ENCODE peak calls at places on chromosomes 13 and 19, in four cellular contexts. Z, X, B and H are unnamed samples.

GRCh38 chr19:458091-459042 is 2.5 kb downstream of the SHC2 start:
- DNase-seq in B (no peak), Z (no peak), X (no peak), H (no peak)

GRCh38 chr19:47312366-47313006 is 2.8 kb downstream of the C5AR1 start:
- DNase-seq in B (no peak), X (no peak), Z (no peak), H (no peak)

GRCh38 chr13:72390909-72391308 is 336.5 kb downstream of the MZT1 start:
- DNase-seq in B (no peak), Z (no peak), X (no peak), H (no peak)

GRCh38 chr19:39405930-39406655 is 554 bp upstream of the ZFP36 start:
- DNase-seq in B (no peak), X (peak; percentile 82), Z (no peak), H (no peak)

GRCh38 chr13:27135023-27135422 is 36.6 kb downstream of the USP12 start:
- DNase-seq in Z (no peak), X (no peak), B (no peak), H (no peak)

GRCh38 chr19:42325896-42326771 is 699 bp downstream of the MEGF8 start:
- DNase-seq in Z (no peak), X (no peak), B (no peak), H (peak; percentile 59)

GRCh38 chr13:51832471-51833152 is 12.4 kb downstream of the TMEM272 start:
- DNase-seq in Z (peak; percentile 8), X (peak; percentile 17), B (no peak), H (peak; percentile 40)

GRCh38 chr13:75417006-75417384 is 65.0 kb downstream of the TBC1D4 start:
- DNase-seq in Z (no peak), X (no peak), B (no peak), H (no peak)

GRCh38 chr13:20387441-20387971 is 138.2 kb downstream of the CRYL1 start:
- DNase-seq in Z (peak; percentile 34), B (no peak), X (no peak), H (no peak)

GRCh38 chr13:93244918-93245280 is 18.3 kb downstream of the GPC6 start:
- DNase-seq in B (no peak), X (peak; percentile 63), Z (peak; percentile 38), H (no peak)

GRCh38 chr19:15317392-15318011 is 14.8 kb downstream of the BRD4 start:
- DNase-seq in Z (peak; percentile 80), B (no peak), X (no peak), H (no peak)

GRCh38 chr13:49731766-49732165 is 40.5 kb upstream of the EBPL start:
- DNase-seq in B (no peak), X (peak; percentile 82), Z (peak; percentile 91), H (no peak)

GRCh38 chr19:29271341-29271740 is 58.4 kb upstream of the UQCRFS1 start:
- DNase-seq in B (no peak), Z (no peak), X (no peak), H (no peak)

GRCh38 chr13:110677731-110678545 is 28.0 kb downstream of the CARS2 start:
- DNase-seq in X (no peak), B (no peak), Z (peak; percentile 37), H (no peak)

GRCh38 chr19:45195764-45196163 is 17.2 kb downstream of the BLOC1S3 start:
- DNase-seq in B (no peak), X (peak; percentile 65), Z (peak; percentile 60), H (no peak)

GRCh38 chr13:29165216-29165615 is 345.1 kb downstream of the MTUS2 start:
- DNase-seq in Z (no peak), X (no peak), B (no peak), H (no peak)

GRCh38 chr19:51688665-51689571 is 4.2 kb upstream of the SPACA6 start:
- DNase-seq in B (peak; percentile 79), X (peak; percentile 98), Z (peak; percentile 95), H (peak; percentile 97)

GRCh38 chr19:48624067-48624594 is 4.8 kb downstream of the SPHK2 start:
- DNase-seq in Z (peak; percentile 97), B (peak; percentile 97), X (peak; percentile 98), H (peak; percentile 99)

GRCh38 chr13:49998714-49999624 is 2.1 kb downstream of the TRIM13 start:
- DNase-seq in B (no peak), Z (no peak), X (no peak), H (peak; percentile 45)

GRCh38 chr13:52447354-52447753 is 3.1 kb downstream of the VPS36 start:
- DNase-seq in B (no peak), X (no peak), Z (peak; percentile 7), H (no peak)

GRCh38 chr13:97849305-97849704 is 104.2 kb upstream of the IPO5 start:
- DNase-seq in Z (peak; percentile 52), X (peak; percentile 38), B (peak; percentile 4), H (peak; percentile 74)

GRCh38 chr19:41325640-41325946 is 15.6 kb downstream of the CCDC97 start:
- DNase-seq in X (no peak), B (no peak), Z (no peak), H (no peak)

GRCh38 chr13:74667656-74668055 is 533.5 kb upstream of the KLF12 start:
- DNase-seq in X (no peak), Z (no peak), B (no peak), H (no peak)

GRCh38 chr19:4754248-4754647 is 30.6 kb upstream of the DPP9 start:
- DNase-seq in B (no peak), Z (peak; percentile 13), X (peak; percentile 32), H (peak; percentile 71)

GRCh38 chr13:98004107-98004506 is 50.6 kb downstream of the IPO5 start:
- DNase-seq in B (no peak), Z (peak; percentile 94), X (peak; percentile 91), H (no peak)

GRCh38 chr13:33229446-33230177 is 55.9 kb downstream of the STARD13 start:
- DNase-seq in B (no peak), Z (no peak), X (peak; percentile 65), H (no peak)

GRCh38 chr13:74316531-74316930 is 182.3 kb upstream of the KLF12 start:
- DNase-seq in B (no peak), X (peak; percentile 11), Z (peak; percentile 1), H (no peak)

GRCh38 chr19:36113895-36114762 is 546 bp downstream of the POLR2I start:
- DNase-seq in Z (peak; percentile 30), B (no peak), X (peak; percentile 71), H (peak; percentile 64)

DNA sequence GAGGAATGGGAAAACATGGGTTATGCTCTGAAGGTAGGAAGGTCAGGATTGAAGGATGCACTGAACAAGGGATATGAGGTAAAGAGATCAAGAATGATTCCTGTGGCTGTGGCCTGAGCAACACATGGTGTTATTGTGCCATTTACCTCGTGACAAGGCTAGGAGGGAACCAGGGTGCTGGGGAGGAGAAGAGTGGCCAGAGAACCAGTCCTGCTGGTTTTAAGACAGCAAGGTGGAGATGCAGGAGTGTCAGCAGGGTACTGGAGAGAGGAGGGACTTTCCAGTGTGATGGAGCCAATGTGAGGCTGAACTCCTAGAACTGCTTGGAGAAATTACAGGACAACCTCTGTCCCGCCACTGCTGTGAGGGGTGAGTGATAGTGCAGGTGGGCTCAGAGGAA is 282.4 kb downstream of the MYO16 start:
- DNase-seq in B (no peak), Z (no peak), X (no peak), H (no peak)
- H3K23ac ChIP-seq in B (no peak overlapping the region), Z (no peak overlapping the region), X (no peak overlapping the region), H (no peak overlapping the region)

DNA sequence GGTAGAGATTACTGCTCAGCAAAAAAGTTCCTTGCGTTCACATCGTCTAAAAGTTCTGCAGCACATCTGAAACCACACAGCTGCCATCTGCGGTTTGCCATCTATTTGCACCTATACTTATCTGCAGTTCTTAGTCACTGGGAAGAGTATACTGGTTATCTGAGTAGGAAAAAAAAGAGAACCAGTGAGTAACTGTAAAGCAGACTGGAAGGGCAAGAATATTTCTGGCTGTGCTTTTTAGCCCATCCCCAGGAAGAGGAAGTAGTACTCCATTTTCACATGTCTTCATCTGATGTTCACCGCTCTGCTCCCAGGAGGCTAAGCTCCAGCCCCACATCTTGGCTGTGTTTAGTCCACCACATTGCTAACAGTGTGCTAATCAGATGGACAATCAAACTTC is 35.6 kb downstream of the EFNB2 start:
- DNase-seq in B (no peak), X (no peak), Z (peak; percentile 47), H (no peak)
- H3K23ac ChIP-seq in B (no peak overlapping the region), X (no peak overlapping the region), Z (peak overlapping the region; percentile 17), H (no peak overlapping the region)

DNA sequence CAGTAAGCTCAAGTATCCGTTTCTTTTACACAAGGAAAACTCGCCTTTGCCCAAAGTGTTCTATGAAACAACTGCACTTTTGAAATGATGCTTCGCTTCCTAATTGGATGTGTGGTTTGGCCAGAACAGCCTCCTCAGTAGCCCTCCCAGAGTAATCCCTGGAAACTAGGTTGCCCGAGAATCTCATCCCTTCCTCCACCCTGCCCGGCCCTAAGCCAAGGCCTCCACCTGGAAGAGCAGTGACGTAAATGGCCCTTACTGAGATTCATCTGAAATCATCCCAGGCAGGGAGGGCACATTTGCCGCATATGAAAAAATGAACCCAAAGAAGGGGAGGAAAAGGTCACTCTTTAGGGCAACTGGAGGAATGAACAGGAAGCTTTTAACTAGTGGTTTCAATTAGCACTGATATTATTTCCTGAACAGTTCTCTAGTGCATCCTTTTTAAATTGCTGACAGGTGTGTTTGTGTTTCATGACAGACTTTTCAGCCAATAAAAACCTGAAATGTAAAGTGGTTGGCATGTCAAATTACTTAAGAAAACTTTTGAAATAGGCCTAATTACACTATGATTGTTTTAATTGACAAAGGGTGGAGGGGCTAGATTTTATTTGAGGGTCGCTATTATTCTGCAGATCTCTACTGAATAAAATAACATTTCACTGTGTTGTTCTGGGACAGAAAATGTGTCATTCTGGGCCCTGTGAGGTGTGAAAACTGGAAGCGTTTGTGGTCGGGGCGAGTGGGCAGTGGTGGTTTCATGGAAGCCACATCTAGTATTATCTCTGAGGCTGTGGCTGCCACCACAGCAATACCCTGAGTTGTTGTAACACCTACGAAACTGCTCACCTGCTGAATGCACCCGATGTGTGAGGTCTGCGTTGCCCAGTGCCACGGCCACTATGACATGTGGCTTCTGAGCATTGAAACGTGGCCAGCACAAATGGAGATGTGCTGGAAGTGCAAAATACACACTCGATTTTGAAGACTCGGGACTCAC is 112.1 kb downstream of the ZIC5 start:
- DNase-seq in B (no peak), Z (no peak), X (no peak), H (no peak)
- H3K23ac ChIP-seq in B (no peak overlapping the region), Z (no peak overlapping the region), X (no peak overlapping the region), H (peak overlapping the region; percentile 70)

GRCh38 chr19:31491246-31491645 is 142.0 kb upstream of the TSHZ3 start:
- DNase-seq in X (no peak), Z (no peak), B (no peak), H (no peak)
- H3K23ac ChIP-seq in X (no peak overlapping the region), Z (no peak overlapping the region), B (no peak overlapping the region), H (no peak overlapping the region)

GRCh38 chr13:78152415-78152814 is 233.8 kb upstream of the EDNRB start:
- DNase-seq in Z (no peak), X (no peak), B (no peak), H (no peak)

DNA sequence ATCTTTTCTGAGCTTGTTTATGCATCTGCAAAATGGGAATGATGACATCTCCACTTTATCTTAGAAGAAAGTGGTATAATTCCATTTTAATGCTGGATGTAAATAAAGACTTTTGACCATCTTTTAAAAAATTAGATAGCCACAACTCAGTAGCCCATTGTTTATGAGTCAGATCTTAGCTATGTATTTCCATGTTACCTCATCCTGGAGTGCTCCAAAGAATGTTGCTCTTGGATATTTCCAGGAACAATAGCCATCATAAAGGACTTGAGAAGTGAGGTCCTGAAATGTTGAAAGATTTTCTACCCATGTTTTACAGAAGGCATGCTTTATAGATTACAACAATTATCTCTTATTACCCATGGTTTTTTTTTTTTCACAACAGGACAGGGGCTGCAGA is 229.3 kb upstream of the EDNRB start:
- DNase-seq in Z (peak; percentile 84), X (peak; percentile 25), B (no peak), H (peak; percentile 88)
- H3K23ac ChIP-seq in Z (no peak overlapping the region), X (no peak overlapping the region), B (no peak overlapping the region), H (no peak overlapping the region)

GRCh38 chr19:55062735-55063491 is at the start of gene RDH13:
- DNase-seq in B (peak; percentile 92), Z (peak; percentile 96), X (peak; percentile 95), H (peak; percentile 97)
- H3K23ac ChIP-seq in B (peak within 1 kb of the TSS; percentile 99), Z (no peak within 1 kb of the TSS), X (no peak within 1 kb of the TSS), H (no peak within 1 kb of the TSS)